ENCODE peak calls at places on chromosomes 1 and 21, in five cellular contexts. Z, T, L, B and U are unnamed samples.

GRCh38 chr1:186082235-186082937 is 292.7 kb downstream of the TPR start:
- DNase-seq in Z (peak), T (peak), L (no peak), B (peak), U (peak)

GRCh38 chr1:12015001-12015491 is 4.3 kb upstream of the MIIP start:
- DNase-seq in Z (no peak), T (peak), L (no peak), B (no peak), U (no peak)

GRCh38 chr1:168693197-168693871 is 35.7 kb downstream of the DPT start:
- DNase-seq in Z (no peak), T (no peak), L (no peak), B (peak), U (no peak)

GRCh38 chr1:174258148-174258550 is 98.8 kb downstream of the RABGAP1L start:
- DNase-seq in Z (no peak), T (peak), L (peak), B (peak), U (no peak)

GRCh38 chr1:192732787-192733186 is 76.1 kb upstream of the RGS2 start:
- DNase-seq in Z (no peak), T (no peak), L (no peak), B (no peak), U (peak)

GRCh38 chr1:68273530-68273929 is 41.2 kb upstream of the WLS start:
- DNase-seq in Z (no peak), T (no peak), L (no peak), B (no peak), U (no peak)

GRCh38 chr1:221335161-221336101 is 406.5 kb downstream of the DUSP10 start:
- DNase-seq in Z (no peak), T (peak), L (peak), B (peak), U (no peak)

GRCh38 chr1:98323906-98324358 is 337.6 kb upstream of the SNX7 start:
- DNase-seq in Z (no peak), T (peak), L (peak), B (peak), U (no peak)

DNA sequence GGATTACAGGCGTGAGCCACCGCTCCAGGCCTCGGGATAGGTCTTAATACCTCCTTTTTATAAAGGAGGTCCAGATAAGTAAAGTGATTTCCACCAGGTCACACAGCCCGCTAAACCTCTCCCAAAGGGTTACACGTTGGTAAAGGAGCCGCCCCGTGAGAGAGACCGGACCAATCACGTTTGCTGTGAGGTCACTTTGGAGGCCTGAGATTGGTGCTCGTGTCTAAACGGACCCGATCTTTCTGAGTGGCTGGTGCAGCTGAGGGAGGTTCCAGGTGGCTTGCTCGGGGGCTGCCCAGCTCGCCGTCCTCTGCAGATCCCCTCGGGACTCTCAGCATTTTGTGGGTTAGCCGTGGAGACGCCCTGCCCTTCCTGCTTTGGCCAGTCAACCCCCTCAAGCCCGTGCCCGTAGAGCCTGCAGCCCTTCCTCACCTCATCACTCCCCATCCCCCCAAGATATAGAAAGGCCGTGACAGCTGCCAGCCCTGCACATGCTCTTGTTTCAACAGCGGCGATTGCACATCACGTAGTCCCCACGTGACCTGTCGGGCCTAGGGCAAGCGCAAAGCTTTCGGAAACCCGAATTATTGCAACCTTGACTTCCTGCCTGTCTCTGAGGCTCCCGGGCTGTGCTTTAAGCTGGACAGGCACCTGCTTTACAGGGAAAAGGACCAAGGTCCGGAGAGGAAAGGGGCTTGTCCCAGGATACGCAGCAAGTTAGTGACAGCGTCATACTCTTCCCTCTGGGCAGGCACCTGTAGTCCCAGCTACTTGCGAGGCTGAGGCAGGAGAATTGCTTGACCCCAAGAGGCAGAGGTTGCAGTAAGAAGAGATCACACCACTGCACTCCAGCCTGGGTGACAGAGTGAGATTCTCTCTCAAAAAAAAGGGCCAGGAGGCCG is 5.0 kb upstream of the COA7 start:
- DNase-seq in Z (peak), T (peak), L (peak), B (peak), U (peak)
- H3K4me3 ChIP-seq in Z (peak), T (peak), L (peak), B (peak), U (peak)

GRCh38 chr1:171984262-171984661 is 143.0 kb downstream of the DNM3 start:
- DNase-seq in Z (no peak), T (no peak), L (peak), B (no peak), U (no peak)
- H3K4me3 ChIP-seq in Z (no peak), T (no peak), L (no peak), B (no peak), U (no peak)

GRCh38 chr21:16195476-16195875 is 465.7 kb downstream of the USP25 start:
- DNase-seq in Z (no peak), T (peak), L (peak), B (no peak), U (peak)
- H3K4me3 ChIP-seq in Z (peak), T (no peak), L (peak), B (peak), U (peak)

DNA sequence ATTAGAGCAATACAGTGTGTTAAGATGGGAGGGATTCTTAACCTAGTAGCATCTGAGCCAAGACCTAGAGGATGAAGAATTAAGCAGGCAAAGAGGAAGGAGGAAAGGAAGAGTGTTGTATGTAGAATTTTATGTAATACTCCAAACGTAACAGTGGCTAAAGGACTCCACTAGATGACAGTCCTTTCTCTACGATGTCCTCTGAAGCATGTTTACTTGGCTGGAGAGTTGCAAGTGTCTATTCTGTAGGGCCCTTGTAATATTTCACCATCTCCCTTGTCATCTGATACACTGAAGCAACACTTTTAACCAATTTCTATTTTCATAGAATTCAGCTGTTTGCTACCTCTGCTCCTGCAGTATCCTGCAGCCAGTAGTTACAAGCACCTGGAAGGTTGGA is 2.2 kb upstream of the YBX1 start:
- DNase-seq in Z (no peak), T (no peak), L (no peak), B (no peak), U (no peak)
- H3K4me3 ChIP-seq in Z (no peak), T (no peak), L (no peak), B (no peak), U (no peak)

DNA sequence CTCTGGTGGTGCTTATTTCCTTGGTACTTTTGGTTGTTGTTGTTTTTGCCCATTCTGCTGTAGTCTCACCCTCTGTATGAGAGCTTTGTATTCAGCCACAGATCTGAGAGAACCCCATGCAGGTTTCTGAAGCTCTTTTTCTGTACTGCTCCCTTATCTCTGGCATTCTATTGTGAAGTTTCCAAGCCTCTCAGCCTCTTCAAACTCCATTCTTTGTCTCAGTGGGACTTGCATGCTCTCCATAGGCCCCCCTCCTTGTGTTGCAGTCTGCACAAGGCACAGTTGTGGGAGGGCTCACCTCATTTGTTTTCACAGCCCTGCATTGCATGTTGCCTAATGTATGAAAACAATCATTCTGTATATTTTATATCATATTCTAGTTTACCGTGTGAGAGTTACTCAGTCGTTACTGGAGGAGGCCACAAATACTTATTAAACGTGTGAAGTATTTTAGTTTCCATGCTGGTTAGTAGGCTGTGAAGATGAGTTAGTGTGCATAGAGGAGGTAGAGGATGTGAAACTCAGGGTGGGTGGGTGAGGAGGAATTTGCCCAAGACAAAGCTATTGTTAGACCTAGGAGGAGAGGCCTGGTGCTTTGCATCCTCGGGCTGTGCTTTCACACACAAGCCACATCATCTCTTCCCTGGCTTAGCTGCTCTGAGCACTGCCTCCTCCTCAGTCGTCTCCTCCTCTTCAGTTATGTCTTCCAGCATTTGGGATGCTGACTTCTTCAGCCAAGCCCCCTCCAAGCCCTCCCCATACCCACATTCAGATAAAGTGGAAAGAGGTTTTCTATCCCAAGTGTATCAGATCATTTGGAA is 7.8 kb upstream of the CHI3L2 start:
- DNase-seq in Z (no peak), T (no peak), L (no peak), B (no peak), U (peak)
- H3K4me3 ChIP-seq in Z (no peak), T (no peak), L (no peak), B (no peak), U (no peak)

DNA sequence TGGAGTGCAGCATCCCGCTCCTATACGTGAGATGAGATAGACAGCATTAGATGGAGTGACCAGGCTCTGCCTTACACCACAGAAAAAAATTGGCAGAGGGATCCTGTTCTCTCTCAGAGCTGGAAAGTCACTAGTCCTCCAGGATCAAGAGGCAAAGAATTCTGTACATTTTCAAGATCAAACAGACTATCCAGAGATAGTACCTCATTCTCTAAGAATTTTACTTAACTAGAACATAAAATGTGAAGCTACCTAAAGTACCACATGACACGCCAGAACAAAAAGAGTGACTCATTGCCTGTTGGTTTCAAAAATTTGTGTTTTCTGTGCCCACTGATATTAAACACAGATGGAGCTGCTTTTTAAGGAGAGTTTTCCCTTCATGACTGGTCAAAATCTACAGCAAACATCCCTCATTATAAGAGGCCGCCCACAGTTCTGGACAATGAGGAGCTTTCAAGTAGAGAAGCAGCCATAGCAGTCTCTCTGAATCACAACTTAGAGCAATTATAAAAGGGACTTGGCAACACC is 32.3 kb downstream of the CD160 start:
- DNase-seq in Z (no peak), T (peak), L (peak), B (peak), U (no peak)
- H3K4me3 ChIP-seq in Z (no peak), T (no peak), L (no peak), B (no peak), U (no peak)

DNA sequence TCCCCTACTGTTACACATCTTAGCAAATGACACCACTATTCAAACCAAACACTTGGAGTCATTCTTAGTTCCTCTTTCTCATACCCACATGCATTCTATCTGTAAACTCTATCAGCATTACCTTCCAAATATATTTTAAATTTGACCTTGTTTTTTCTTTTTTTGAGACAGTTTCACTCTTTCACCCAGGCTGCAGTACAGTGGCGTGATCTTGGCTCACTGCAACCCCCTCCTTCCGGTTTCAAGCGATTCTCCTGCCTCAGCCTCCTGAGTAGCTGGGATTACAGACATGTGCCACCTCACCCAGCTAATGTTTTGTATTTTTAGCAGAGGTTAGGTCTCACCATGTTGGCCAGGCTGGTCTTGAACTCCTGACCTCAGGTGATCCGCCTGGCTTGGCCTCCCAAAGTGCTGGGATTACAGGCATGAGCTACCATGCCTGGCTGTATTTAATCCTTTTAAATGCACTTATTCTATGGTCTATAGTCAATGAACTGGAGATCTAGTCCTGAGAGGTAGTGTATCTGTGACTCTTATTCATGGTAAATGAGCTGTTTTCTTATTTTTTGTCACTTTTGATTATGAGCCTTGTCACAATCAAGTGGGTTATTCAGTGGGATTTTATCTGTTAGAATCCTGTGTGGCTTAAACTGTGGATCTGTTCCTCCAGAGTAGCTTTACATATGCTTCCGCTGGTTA is 73.1 kb downstream of the GATAD2B start:
- DNase-seq in Z (no peak), T (no peak), L (no peak), B (no peak), U (peak)
- H3K4me3 ChIP-seq in Z (no peak), T (no peak), L (no peak), B (no peak), U (no peak)